ENCODE peak calls at places on chromosomes 6 and 20, in four cellular contexts. M is psoas muscle, R is HFFc6, X is EL. K is an unnamed sample.

GRCh38 chr20:41848180-41848579 is 230.0 kb upstream of the CHD6 start:
- DNase-seq in M (no peak), R (no peak), X (no peak), K (no peak)

GRCh38 chr6:28646650-28647049 is 121.0 kb downstream of the GPX5 start:
- DNase-seq in M (no peak), R (no peak), X (no peak), K (no peak)

GRCh38 chr6:142570221-142570671 is 268.4 kb downstream of the ADGRG6 start:
- DNase-seq in M (no peak), R (peak), X (peak), K (no peak)

GRCh38 chr6:165186041-165186440 is 123.4 kb downstream of the C6orf118 start:
- DNase-seq in M (no peak), R (no peak), X (no peak), K (no peak)

GRCh38 chr6:36118550-36119107 is 11.7 kb upstream of the MAPK13 start:
- DNase-seq in M (peak), R (no peak), X (no peak), K (peak)

GRCh38 chr6:6851059-6851658 is 256.6 kb upstream of the RREB1 start:
- DNase-seq in M (no peak), R (peak), X (peak), K (no peak)

GRCh38 chr6:72446427-72446826 is 175.4 kb upstream of the KCNQ5 start:
- DNase-seq in M (no peak), R (peak), X (no peak), K (no peak)

GRCh38 chr6:108453601-108454157 is 107.0 kb upstream of the FOXO3 start:
- DNase-seq in M (no peak), R (no peak), X (peak), K (no peak)

GRCh38 chr20:51462566-51463276 is 79.8 kb downstream of the NFATC2 start:
- DNase-seq in M (peak), R (peak), X (peak), K (no peak)

GRCh38 chr20:49151437-49151836 is 36.7 kb downstream of the STAU1 start:
- DNase-seq in M (no peak), R (no peak), X (no peak), K (no peak)

GRCh38 chr6:106534564-106534982 is 94.7 kb downstream of the RTN4IP1 start:
- DNase-seq in M (no peak), R (no peak), X (no peak), K (peak)

GRCh38 chr6:116779569-116780164 is 14.1 kb upstream of the FAM162B start:
- DNase-seq in M (no peak), R (peak), X (peak), K (no peak)

GRCh38 chr20:14979472-14979986 is 642.1 kb upstream of the FLRT3 start:
- DNase-seq in M (no peak), R (no peak), X (no peak), K (no peak)

GRCh38 chr6:25017486-25017885 is 81.7 kb upstream of the RIPOR2 start:
- DNase-seq in M (no peak), R (no peak), X (no peak), K (no peak)

GRCh38 chr6:75842732-75843131 is 93.7 kb downstream of the MYO6 start:
- DNase-seq in M (no peak), R (no peak), X (no peak), K (no peak)

GRCh38 chr20:62413896-62414481 is 6.9 kb upstream of the CABLES2 start:
- DNase-seq in M (no peak), R (no peak), X (no peak), K (no peak)

GRCh38 chr6:21741221-21742109 is 147.9 kb downstream of the SOX4 start:
- DNase-seq in M (no peak), R (no peak), X (no peak), K (no peak)

GRCh38 chr6:130366011-130366963 is at the start of gene TMEM200A:
- DNase-seq in M (peak), R (peak), X (peak), K (peak)